ENCODE peak calls at places on chromosomes 13 and 19, in nine cellular contexts. W is GM23338; L is cardiac muscle cell; X is activated CD8-positive, alpha-beta T cell treated with anti-CD3 and anti-CD28 coated beads for 36 hours; Y is ovary; T is Peyer's patch; J is fibroblast of lung; Q is H9; S is tibial artery. C is an unnamed sample.

GRCh38 chr19:17686592-17687042 is 1.5 kb downstream of the UNC13A start:
- DNase-seq in W (peak; percentile 90), L (peak; percentile 5), X (peak; percentile 21), Y (no peak), T (no peak), J (peak; percentile 10), Q (peak; percentile 87), S (no peak), C (peak; percentile 54)

GRCh38 chr19:29771708-29772415 is 39.9 kb upstream of the CCNE1 start:
- DNase-seq in W (peak; percentile 86), L (peak; percentile 77), X (peak; percentile 34), Y (peak; percentile 36), T (peak; percentile 60), J (peak; percentile 27), Q (peak; percentile 81), S (no peak), C (no peak)

GRCh38 chr13:25885418-25885817 is 166.4 kb downstream of the SHISA2 start:
- DNase-seq in W (no peak), L (no peak), X (no peak), Y (no peak), T (no peak), J (no peak), Q (no peak), S (no peak), C (no peak)

GRCh38 chr13:78401833-78402232 is 201.5 kb downstream of the POU4F1 start:
- DNase-seq in W (peak; percentile 14), L (peak; percentile 21), X (no peak), Y (no peak), T (no peak), J (peak; percentile 1), Q (no peak), S (no peak), C (no peak)

GRCh38 chr13:51394724-51395123 is 55.2 kb downstream of the SERPINE3 start:
- DNase-seq in W (no peak), L (no peak), X (no peak), Y (no peak), T (no peak), J (no peak), Q (no peak), S (no peak), C (no peak)

GRCh38 chr13:49113526-49114286 is 106.4 kb upstream of the MLNR start:
- DNase-seq in W (no peak), L (no peak), X (no peak), Y (no peak), T (no peak), J (peak; percentile 87), Q (no peak), S (no peak), C (no peak)

GRCh38 chr13:44393391-44393790 is 19.8 kb downstream of the SERP2 start:
- DNase-seq in W (no peak), L (no peak), X (no peak), Y (no peak), T (peak; percentile 63), J (peak; percentile 70), Q (no peak), S (peak; percentile 55), C (no peak)

GRCh38 chr19:18777725-18778389 is 13.2 kb downstream of the COMP start:
- DNase-seq in W (no peak), L (no peak), X (no peak), Y (no peak), T (no peak), J (no peak), Q (no peak), S (no peak), C (no peak)

GRCh38 chr13:34179481-34179880 is 361.5 kb downstream of the RFC3 start:
- DNase-seq in W (peak; percentile 51), L (peak; percentile 9), X (no peak), Y (no peak), T (no peak), J (peak; percentile 58), Q (no peak), S (no peak), C (no peak)

GRCh38 chr13:34044660-34045080 is 226.7 kb downstream of the RFC3 start:
- DNase-seq in W (no peak), L (no peak), X (no peak), Y (no peak), T (no peak), J (peak; percentile 93), Q (no peak), S (no peak), C (no peak)

GRCh38 chr19:27794444-27795042 is 1418.4 kb downstream of the UQCRFS1 start:
- DNase-seq in W (peak; percentile 69), L (peak; percentile 65), X (peak; percentile 24), Y (peak; percentile 67), T (no peak), J (peak; percentile 35), Q (peak; percentile 59), S (no peak), C (no peak)

GRCh38 chr13:24698686-24699085 is 18.5 kb downstream of the ATP12A start:
- DNase-seq in W (no peak), L (no peak), X (no peak), Y (no peak), T (no peak), J (no peak), Q (no peak), S (peak; percentile 46), C (no peak)

GRCh38 chr13:95480131-95480545 is 72.4 kb upstream of the CLDN10 start:
- DNase-seq in W (no peak), L (no peak), X (peak; percentile 14), Y (no peak), T (no peak), J (no peak), Q (no peak), S (peak; percentile 71), C (no peak)

GRCh38 chr19:54436031-54436523 is 12.9 kb upstream of the LENG8 start:
- DNase-seq in W (peak; percentile 55), L (peak; percentile 23), X (no peak), Y (no peak), T (no peak), J (no peak), Q (peak; percentile 43), S (no peak), C (no peak)

GRCh38 chr19:49533551-49534488 is 6.0 kb downstream of the RCN3 start:
- DNase-seq in W (peak; percentile 83), L (peak; percentile 84), X (peak; percentile 88), Y (peak; percentile 89), T (peak; percentile 74), J (peak; percentile 54), Q (peak; percentile 79), S (peak; percentile 87), C (peak; percentile 73)

GRCh38 chr13:73171926-73172325 is 113.1 kb downstream of the KLF5 start:
- DNase-seq in W (peak; percentile 49), L (peak; percentile 3), X (no peak), Y (no peak), T (no peak), J (peak; percentile 52), Q (peak; percentile 44), S (no peak), C (no peak)

GRCh38 chr19:48958006-48958405 is 3.3 kb downstream of the BAX start:
- DNase-seq in W (no peak), L (no peak), X (no peak), Y (no peak), T (no peak), J (no peak), Q (no peak), S (no peak), C (no peak)

GRCh38 chr19:6890421-6890913 is 3.1 kb downstream of the ADGRE1 start:
- DNase-seq in W (no peak), L (no peak), X (no peak), Y (no peak), T (no peak), J (no peak), Q (no peak), S (no peak), C (no peak)

GRCh38 chr13:74227476-74228158 is 93.4 kb upstream of the KLF12 start:
- DNase-seq in W (no peak), L (no peak), X (no peak), Y (no peak), T (no peak), J (no peak), Q (no peak), S (no peak), C (no peak)
- TF ChIP-seq CTCF in W (no peak), L (no peak), X (no peak), Y (no peak), T (no peak), J (no peak), Q (no peak), S (no peak), C (no peak)

DNA sequence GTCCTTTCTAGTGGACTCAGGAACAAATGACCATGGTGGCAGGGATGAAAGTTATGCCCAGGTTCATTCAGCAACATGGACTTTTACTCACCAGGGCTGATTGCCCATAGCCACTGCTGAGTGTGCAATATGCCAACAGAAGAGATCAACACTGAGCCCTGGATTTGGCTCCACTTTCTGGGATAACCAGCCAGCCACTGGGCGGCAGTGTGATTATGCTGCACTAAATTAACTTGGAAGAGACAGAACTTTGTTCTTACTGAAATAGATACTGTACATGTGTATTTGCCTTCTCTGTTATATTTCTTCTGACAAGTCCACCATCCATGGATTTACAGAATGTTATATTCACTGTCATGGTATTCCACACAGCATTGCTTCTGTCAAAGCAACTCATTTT is 257.4 kb downstream of the TDRD3 start:
- DNase-seq in W (peak; percentile 40), L (peak; percentile 62), X (no peak), Y (no peak), T (no peak), J (peak; percentile 13), Q (no peak), S (no peak), C (peak; percentile 49)
- TF ChIP-seq CTCF in W (peak; percentile 83), L (peak; percentile 56), X (no peak), Y (no peak), T (peak; percentile 36), J (peak; percentile 22), Q (peak; percentile 66), S (peak; percentile 52), C (peak; percentile 61)

GRCh38 chr13:38417241-38417640 is 67.6 kb downstream of the UFM1 start:
- DNase-seq in W (no peak), L (no peak), X (no peak), Y (no peak), T (no peak), J (no peak), Q (no peak), S (no peak), C (no peak)

GRCh38 chr13:38415233-38415632 is 65.6 kb downstream of the UFM1 start:
- DNase-seq in W (no peak), L (peak; percentile 76), X (peak; percentile 40), Y (no peak), T (no peak), J (no peak), Q (no peak), S (no peak), C (no peak)

GRCh38 chr13:38419312-38419873 is 69.7 kb downstream of the UFM1 start:
- DNase-seq in W (no peak), L (no peak), X (no peak), Y (no peak), T (no peak), J (no peak), Q (no peak), S (no peak), C (no peak)

GRCh38 chr13:38418286-38418685 is 68.6 kb downstream of the UFM1 start:
- DNase-seq in W (no peak), L (no peak), X (no peak), Y (no peak), T (no peak), J (no peak), Q (no peak), S (no peak), C (no peak)

GRCh38 chr13:38417727-38418126 is 68.1 kb downstream of the UFM1 start:
- DNase-seq in W (peak; percentile 60), L (no peak), X (peak; percentile 12), Y (no peak), T (no peak), J (no peak), Q (peak; percentile 31), S (no peak), C (no peak)
- TF ChIP-seq CTCF in W (peak; percentile 65), L (peak; percentile 34), X (peak; percentile 30), Y (no peak), T (peak; percentile 15), J (peak; percentile 30), Q (peak; percentile 65), S (no peak), C (peak; percentile 15)

GRCh38 chr13:103772576-103772975 is 706.4 kb upstream of the SLC10A2 start:
- DNase-seq in W (peak; percentile 61), L (no peak), X (no peak), Y (no peak), T (no peak), J (no peak), Q (no peak), S (no peak), C (no peak)
- TF ChIP-seq CTCF in W (peak; percentile 70), L (no peak), X (no peak), Y (no peak), T (no peak), J (no peak), Q (peak; percentile 71), S (no peak), C (no peak)

C was measured in dorsolateral prefrontal cortex.